ENCODE peak calls at places on chromosomes 3 and 15, in five cellular contexts. W is HepG2, C is natural killer cell, J is ecto neural progenitor cell, A is iris pigment epithelial cell. D is an unnamed sample.

GRCh38 chr15:88456733-88457132 is 10.5 kb downstream of the MRPL46 start:
- DNase-seq in J (no peak), C (no peak), A (no peak), W (no peak), D (no peak)

GRCh38 chr3:125375950-125376679 is 990 bp upstream of the ZNF148 start:
- DNase-seq in J (no peak), C (no peak), W (peak), A (peak), D (no peak)

GRCh38 chr15:99101501-99101900 is 3.4 kb upstream of the SYNM start:
- DNase-seq in A (no peak), J (peak), W (no peak), C (no peak), D (no peak)

GRCh38 chr15:29934251-29934650 is 112.0 kb upstream of the TJP1 start:
- DNase-seq in C (no peak), A (peak), J (no peak), W (no peak), D (peak)

GRCh38 chr15:80194186-80194585 is 41.4 kb downstream of the FAH start:
- DNase-seq in J (no peak), W (no peak), A (no peak), C (no peak), D (no peak)

GRCh38 chr3:58899159-58899952 is 150.5 kb downstream of the CFAP20DC start:
- DNase-seq in C (peak), A (peak), W (no peak), J (no peak), D (no peak)

GRCh38 chr3:184181596-184181995 is 4.4 kb upstream of the ABCF3 start:
- DNase-seq in A (no peak), C (no peak), W (no peak), J (no peak), D (no peak)

GRCh38 chr3:143105170-143105569 is 14.4 kb upstream of the CHST2 start:
- DNase-seq in A (no peak), W (no peak), C (no peak), J (no peak), D (no peak)

GRCh38 chr15:31342381-31342780 is 15.7 kb downstream of the KLF13 start:
- DNase-seq in W (no peak), J (no peak), C (no peak), A (no peak), D (no peak)

GRCh38 chr3:127124135-127124534 is 68.8 kb upstream of the PRR23E start:
- DNase-seq in J (no peak), A (peak), W (no peak), C (no peak), D (no peak)

GRCh38 chr3:45939341-45939771 is 3.9 kb upstream of the CXCR6 start:
- DNase-seq in J (no peak), A (no peak), C (no peak), W (no peak), D (no peak)

GRCh38 chr3:95923496-95924210 is 890.7 kb upstream of the EPHA6 start:
- DNase-seq in A (peak), C (no peak), W (no peak), J (no peak), D (peak)

GRCh38 chr3:127822166-127822835 is at the start of gene MGLL:
- DNase-seq in W (no peak), A (peak), J (peak), C (no peak), D (peak)

GRCh38 chr15:94670436-94671034 is 439.2 kb downstream of the MCTP2 start:
- DNase-seq in W (peak), C (no peak), J (no peak), A (peak), D (peak)

GRCh38 chr3:171377859-171378258 is 82.3 kb downstream of the TNIK start:
- DNase-seq in A (no peak), W (no peak), J (no peak), C (no peak), D (no peak)

GRCh38 chr3:8848696-8849131 is 79.3 kb upstream of the OXTR start:
- DNase-seq in A (peak), C (no peak), J (no peak), W (no peak), D (no peak)

GRCh38 chr3:24684506-24685023 is 189.9 kb upstream of the THRB start:
- DNase-seq in A (no peak), C (no peak), J (no peak), W (no peak), D (no peak)

GRCh38 chr3:174466471-174467054 is 392.6 kb upstream of the NAALADL2 start:
- DNase-seq in W (no peak), J (no peak), A (no peak), C (no peak), D (no peak)

GRCh38 chr3:43792904-43793303 is 102.2 kb downstream of the ABHD5 start:
- DNase-seq in W (no peak), A (no peak), J (peak), C (no peak), D (no peak)

GRCh38 chr15:90934949-90935751 is at the start of gene UNC45A:
- DNase-seq in W (peak), J (peak), C (peak), A (peak), D (peak)

GRCh38 chr15:35254052-35254451 is 169.0 kb upstream of the NANOGP8 start:
- DNase-seq in J (no peak), C (no peak), A (no peak), W (no peak), D (no peak)

GRCh38 chr15:96657096-96657495 is 326.6 kb downstream of the NR2F2 start:
- DNase-seq in C (no peak), A (no peak), J (no peak), W (no peak), D (no peak)

GRCh38 chr3:124780356-124780755 is 50.1 kb downstream of the UMPS start:
- DNase-seq in J (no peak), C (no peak), W (no peak), A (peak), D (no peak)

GRCh38 chr15:56208185-56208584 is 35.5 kb downstream of the RFX7 start:
- DNase-seq in J (no peak), C (no peak), W (no peak), A (no peak), D (no peak)

D was measured in HT-29.